ENCODE peak calls at places on chromosomes 2 and 18, in five cellular contexts. S, P, Z, N and L are unnamed samples.

GRCh38 chr2:28801726-28802125 is 8.9 kb upstream of the SPDYA start:
- DNase-seq in S (no peak), P (no peak), Z (no peak), N (peak), L (peak)

GRCh38 chr2:131031875-131032274 is 61.4 kb downstream of the FAM168B start:
- DNase-seq in S (no peak), P (no peak), Z (no peak), N (no peak), L (no peak)

GRCh38 chr18:33720133-33720532 is 142.1 kb downstream of the ASXL3 start:
- DNase-seq in S (no peak), P (peak), Z (no peak), N (peak), L (peak)

GRCh38 chr2:79782540-79782939 is 269.7 kb downstream of the CTNNA2 start:
- DNase-seq in S (no peak), P (no peak), Z (no peak), N (no peak), L (no peak)

GRCh38 chr2:200585340-200585729 is 479 bp upstream of the AOX1 start:
- DNase-seq in S (no peak), P (no peak), Z (no peak), N (no peak), L (no peak)

GRCh38 chr2:37569986-37570688 is 101.3 kb downstream of the CDC42EP3 start:
- DNase-seq in S (no peak), P (no peak), Z (no peak), N (peak), L (peak)

GRCh38 chr2:232139171-232139594 is 177.7 kb downstream of the DIS3L2 start:
- DNase-seq in S (no peak), P (no peak), Z (no peak), N (no peak), L (no peak)

GRCh38 chr2:8134105-8134903 is 547.6 kb upstream of the ID2 start:
- DNase-seq in S (no peak), P (no peak), Z (no peak), N (no peak), L (no peak)

GRCh38 chr2:173568054-173568453 is 213.4 kb downstream of the CDCA7 start:
- DNase-seq in S (no peak), P (no peak), Z (peak), N (peak), L (no peak)

GRCh38 chr18:48570313-48570712 is 31.5 kb downstream of the CTIF start:
- DNase-seq in S (no peak), P (no peak), Z (no peak), N (no peak), L (no peak)

GRCh38 chr2:219639356-219639755 is 11.9 kb downstream of the SLC4A3 start:
- DNase-seq in S (peak), P (no peak), Z (no peak), N (no peak), L (no peak)

GRCh38 chr2:219637842-219638185 is 10.4 kb downstream of the SLC4A3 start:
- DNase-seq in S (peak), P (no peak), Z (no peak), N (no peak), L (no peak)

GRCh38 chr2:219638948-219639341 is 11.5 kb downstream of the SLC4A3 start:
- DNase-seq in S (no peak), P (no peak), Z (no peak), N (no peak), L (no peak)

GRCh38 chr2:219636941-219637841 is 9.8 kb downstream of the SLC4A3 start:
- DNase-seq in S (peak), P (no peak), Z (no peak), N (no peak), L (no peak)

DNA sequence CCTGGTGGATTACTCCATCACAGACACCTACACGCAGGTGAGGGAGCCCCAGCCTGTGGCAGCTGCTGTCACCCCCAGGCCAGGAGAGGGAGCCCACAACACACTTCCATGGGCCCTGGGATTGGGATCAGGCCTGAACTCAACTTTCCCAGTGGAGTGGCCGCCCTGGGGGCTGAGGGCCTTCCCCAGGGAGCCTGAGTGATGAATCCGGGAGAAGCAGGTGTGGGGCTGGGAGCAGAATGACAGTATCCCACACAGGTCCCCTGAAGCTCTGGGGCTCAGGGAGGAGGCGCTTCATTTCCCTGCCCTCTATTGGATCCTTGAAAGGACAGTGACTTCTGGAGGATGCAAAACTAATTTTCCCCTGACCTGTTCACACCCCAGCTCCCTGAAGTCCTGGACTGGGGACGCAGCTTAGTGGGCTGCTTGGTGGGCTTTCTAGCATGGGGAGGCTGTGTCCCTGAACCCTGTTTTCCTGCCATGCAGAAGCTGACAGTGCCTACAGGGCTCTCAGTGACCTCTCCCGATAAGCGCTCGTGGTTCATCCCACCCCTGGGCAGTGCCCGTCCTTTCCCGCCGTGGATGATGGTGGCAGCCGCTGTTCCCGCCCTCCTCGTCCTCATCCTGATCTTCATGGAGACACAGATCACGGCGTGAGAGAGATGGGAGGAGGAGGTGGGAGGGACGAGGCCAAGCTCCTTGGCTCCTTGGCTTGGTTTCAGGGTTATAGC is 11.0 kb downstream of the SLC4A3 start:
- DNase-seq in S (peak), P (no peak), Z (no peak), N (no peak), L (no peak)
- TF ChIP-seq CTCF in S (no peak), P (peak), Z (no peak), N (no peak), L (peak)

GRCh38 chr2:203533696-203534471 is 1.2 kb downstream of the RAPH1 start:
- DNase-seq in S (no peak), P (no peak), Z (peak), N (peak), L (peak)
- H3K4me3 ChIP-seq in S (peak), P (peak), Z (no peak), N (peak), L (peak)

DNA sequence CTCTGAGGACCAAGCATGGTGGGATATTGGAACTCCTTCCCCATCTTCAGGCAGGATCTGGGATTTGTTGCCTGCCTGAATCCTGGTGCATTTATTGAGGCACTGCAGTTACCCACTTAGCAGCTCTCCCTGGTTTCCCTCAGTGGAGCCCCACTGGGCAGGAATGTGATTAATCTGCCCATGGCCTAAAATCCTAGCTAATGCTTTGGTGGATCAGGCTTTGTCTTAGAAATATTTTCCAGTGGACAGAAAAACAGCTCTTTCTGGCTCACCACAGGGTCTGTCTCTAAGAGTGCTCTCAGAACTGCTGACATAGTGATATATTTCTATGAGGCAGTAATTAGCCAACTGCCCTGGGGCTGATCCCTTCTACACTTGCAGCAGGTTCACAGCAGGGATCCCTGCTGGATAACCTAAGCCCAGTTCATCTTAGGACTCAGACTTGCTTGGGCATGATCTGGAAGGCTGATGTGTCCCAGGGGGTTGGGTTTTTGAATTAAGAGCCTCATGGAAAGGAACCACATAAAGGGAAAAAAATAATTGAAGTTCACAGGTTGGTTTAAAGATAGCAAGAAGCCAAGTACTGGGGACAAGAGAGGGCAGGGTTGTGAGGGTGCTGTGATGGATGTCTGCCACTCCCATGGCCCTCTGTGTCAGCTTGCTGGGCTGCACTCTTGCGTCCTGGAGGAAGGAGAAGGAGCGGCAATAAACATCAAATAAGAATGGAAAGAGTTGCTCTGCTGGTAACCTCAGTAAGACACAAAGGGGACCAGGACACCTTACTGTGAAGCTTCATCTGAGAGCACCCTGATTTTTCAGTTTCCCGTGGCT is 44.2 kb upstream of the ZDBF2 start:
- DNase-seq in S (no peak), P (no peak), Z (no peak), N (no peak), L (peak)
- TF ChIP-seq CTCF in S (no peak), P (no peak), Z (no peak), N (no peak), L (peak)

GRCh38 chr18:56651771-56652092 is 573 bp downstream of the WDR7 start:
- DNase-seq in S (no peak), P (no peak), Z (no peak), N (no peak), L (no peak)

GRCh38 chr18:56648307-56648706 is 2.9 kb upstream of the WDR7 start:
- DNase-seq in S (no peak), P (no peak), Z (no peak), N (no peak), L (no peak)

GRCh38 chr18:56650944-56651770 is at the start of gene WDR7:
- DNase-seq in S (peak), P (peak), Z (peak), N (peak), L (peak)

GRCh38 chr18:56652802-56653201 is 1.6 kb downstream of the WDR7 start:
- DNase-seq in S (no peak), P (no peak), Z (no peak), N (no peak), L (no peak)

DNA sequence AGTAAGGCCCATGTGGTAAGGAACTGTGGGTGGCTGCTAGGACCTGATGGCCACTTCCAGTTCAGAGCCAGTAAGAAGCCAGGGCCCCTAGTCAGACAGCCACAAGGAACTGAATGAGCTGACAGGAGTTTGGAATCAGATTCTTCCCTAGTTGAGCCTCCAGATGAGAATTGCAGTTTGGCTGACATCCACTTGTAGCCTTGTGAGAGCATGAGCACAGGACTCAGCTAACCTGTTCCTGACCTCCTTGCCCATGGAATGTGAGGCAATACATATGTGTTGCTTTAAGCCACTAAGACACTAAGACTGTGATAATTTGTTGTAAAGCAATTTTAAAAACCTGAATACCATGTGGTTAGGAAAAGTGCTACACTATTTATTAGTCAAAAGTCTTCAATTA is 1.1 kb upstream of the WDR7 start:
- DNase-seq in S (no peak), P (no peak), Z (no peak), N (peak), L (peak)
- H3K4me3 ChIP-seq in S (no peak), P (no peak), Z (no peak), N (no peak), L (no peak)

GRCh38 chr2:159035790-159036411 is 67.5 kb downstream of the TANC1 start:
- DNase-seq in S (no peak), P (peak), Z (peak), N (peak), L (peak)
- TF ChIP-seq CTCF in S (no peak), P (peak), Z (no peak), N (peak), L (no peak)